ENCODE peak calls at places on chromosomes 16 and 17, in four cellular contexts. H is WTC11, N is SK-N-SH, R is K562. J is an unnamed sample.

GRCh38 chr16:61901689-61902088 is 134.5 kb downstream of the CDH8 start:
- DNase-seq in H (no peak), N (no peak), R (no peak), J (no peak)

GRCh38 chr17:18231156-18231555 is 5.7 kb downstream of the LLGL1 start:
- DNase-seq in H (no peak), N (no peak), R (no peak), J (no peak)

GRCh38 chr16:86398622-86399021 is 111.7 kb upstream of the FOXF1 start:
- DNase-seq in H (no peak), N (no peak), R (no peak), J (no peak)

GRCh38 chr17:40871316-40871715 is 4.3 kb upstream of the KRT12 start:
- DNase-seq in H (no peak), N (no peak), R (no peak), J (no peak)

GRCh38 chr16:81567987-81568748 is 123.6 kb downstream of the CMIP start:
- DNase-seq in H (no peak), N (no peak), R (no peak), J (no peak)

GRCh38 chr17:28907052-28907438 is 4.2 kb upstream of the DHRS13 start:
- DNase-seq in H (no peak), N (no peak), R (peak; percentile 65), J (no peak)

GRCh38 chr17:74519951-74520553 is 11.2 kb downstream of the CD300LB start:
- DNase-seq in H (no peak), N (no peak), R (no peak), J (no peak)

GRCh38 chr17:46009681-46010596 is 10.9 kb downstream of the STH start:
- DNase-seq in H (no peak), N (no peak), R (no peak), J (no peak)

GRCh38 chr17:17853811-17854527 is 17.2 kb upstream of the SREBF1 start:
- DNase-seq in H (no peak), N (no peak), R (no peak), J (no peak)

GRCh38 chr16:87924937-87925670 is 11.2 kb downstream of the CA5A start:
- DNase-seq in H (no peak), N (no peak), R (no peak), J (no peak)

GRCh38 chr17:78996781-78997201 is 12.8 kb downstream of the CANT1 start:
- DNase-seq in H (no peak), N (no peak), R (no peak), J (no peak)

GRCh38 chr17:57313276-57313835 is 57.0 kb downstream of the MSI2 start:
- DNase-seq in H (no peak), N (no peak), R (no peak), J (no peak)

DNA sequence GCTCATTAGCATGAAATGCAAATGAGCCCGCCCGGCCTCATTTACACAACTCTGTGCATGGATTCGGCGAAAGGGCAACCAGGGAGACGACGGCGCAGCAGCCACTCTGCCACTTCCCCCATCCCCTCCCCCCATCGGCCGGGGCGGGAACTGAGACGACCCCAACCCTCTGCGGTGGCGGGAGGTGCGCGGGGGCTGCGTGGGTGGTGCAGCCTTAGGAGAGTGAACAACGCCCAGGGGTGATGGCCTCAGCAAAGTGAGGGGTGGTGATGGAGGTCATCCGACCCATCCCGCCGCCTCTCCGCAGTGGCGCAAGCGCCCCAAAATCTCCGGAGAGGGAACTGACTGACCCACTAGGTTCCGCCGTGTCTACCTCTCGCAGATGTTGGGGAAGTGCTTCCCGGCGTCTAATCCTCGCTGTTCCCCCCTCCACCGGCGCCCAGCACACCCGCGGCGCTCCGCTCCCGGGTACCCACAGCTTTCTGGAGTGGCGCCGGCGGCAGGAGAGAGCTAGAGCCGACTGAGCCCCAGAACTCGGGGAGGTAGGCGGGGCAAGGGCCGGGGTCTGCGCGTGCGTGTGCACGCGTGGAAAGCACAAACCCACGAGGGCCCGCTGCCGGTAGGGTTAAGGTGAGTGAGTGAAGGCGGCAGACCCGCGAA is 1.4 kb upstream of the CACNA1G start:
- DNase-seq in H (peak; percentile 79), N (no peak), R (no peak), J (no peak)
- TF ChIP-seq USF1 in H (no peak), N (no peak), R (no peak), J (no peak)

DNA sequence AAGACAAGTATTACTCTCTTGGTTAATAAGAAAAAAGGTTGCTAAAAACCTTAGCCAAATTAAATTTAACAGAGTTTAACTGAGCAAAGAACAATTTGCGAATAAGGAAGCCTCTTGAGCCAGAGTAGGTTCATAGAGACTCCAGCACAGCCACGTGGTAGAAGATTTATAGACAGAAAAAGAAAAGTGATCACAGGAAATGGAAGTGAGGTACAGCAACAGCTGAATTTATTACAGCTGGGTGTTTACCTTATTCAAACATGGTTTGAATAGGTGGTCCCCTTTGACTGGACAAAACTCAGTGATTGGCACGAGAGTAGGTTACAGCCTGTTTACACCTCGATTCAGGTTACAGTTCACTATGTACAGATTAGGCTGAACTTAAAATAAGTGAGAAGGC is 3.3 kb upstream of the CCL15 start:
- DNase-seq in H (no peak), N (no peak), R (no peak), J (no peak)
- TF ChIP-seq USF1 in H (no peak), N (no peak), R (no peak), J (no peak)

DNA sequence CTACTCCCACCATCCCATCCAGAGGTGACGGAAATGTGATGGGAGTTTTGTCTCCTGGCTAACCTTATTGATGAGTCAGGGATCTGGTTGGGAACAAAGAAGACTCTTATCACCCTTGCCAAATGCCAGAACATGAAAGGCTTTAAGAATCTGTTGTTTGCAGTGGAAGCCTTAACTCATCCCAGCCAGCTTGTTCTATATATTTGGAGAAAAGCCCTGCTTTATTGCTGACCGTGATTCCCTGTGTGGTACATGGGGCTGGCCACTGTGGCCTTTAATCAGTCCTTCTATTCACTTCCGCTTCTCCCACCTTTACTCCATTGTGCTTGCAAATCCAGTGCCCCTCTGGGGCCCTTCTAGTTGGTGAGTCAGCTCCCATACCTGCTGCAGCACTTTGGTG is 156.6 kb downstream of the PHKB start:
- DNase-seq in H (no peak), N (no peak), R (no peak), J (no peak)
- TF ChIP-seq USF1 in H (no peak), N (no peak), R (no peak), J (no peak)

DNA sequence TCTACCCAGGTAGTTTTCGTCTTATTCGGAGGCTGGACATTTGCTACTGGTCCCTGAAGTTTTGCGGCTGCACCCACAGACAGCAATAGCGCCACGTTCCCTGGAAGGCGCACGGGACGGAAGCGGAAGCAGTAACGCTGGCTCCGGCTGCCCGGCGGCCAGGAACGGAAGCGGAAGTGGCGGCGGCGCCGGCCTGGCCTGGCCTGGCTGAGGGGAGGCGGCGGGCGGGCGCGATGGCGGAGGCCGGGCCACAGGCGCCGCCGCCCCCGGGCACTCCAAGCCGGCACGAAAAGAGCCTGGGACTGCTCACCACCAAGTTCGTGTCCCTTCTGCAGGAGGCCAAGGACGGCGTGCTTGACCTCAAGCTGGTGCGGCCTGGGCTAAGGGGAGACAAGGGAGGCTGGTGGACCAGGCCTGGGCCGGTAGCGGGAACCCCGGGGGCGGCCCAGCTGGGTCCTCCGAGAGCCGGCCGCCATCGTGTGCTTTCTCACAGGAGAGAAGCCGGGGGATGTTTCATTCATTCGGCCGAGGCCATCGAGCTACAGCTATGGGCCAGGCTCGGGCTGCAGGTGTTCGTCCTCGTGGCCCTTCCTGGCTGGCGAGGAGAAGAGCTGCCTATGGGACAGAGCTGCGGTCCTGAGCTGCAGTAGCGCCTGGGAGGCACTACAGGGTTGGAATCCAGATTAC is at the start of gene E2F4:
- DNase-seq in H (peak; percentile 86), N (peak; percentile 97), R (peak; percentile 90), J (peak; percentile 66)
- TF ChIP-seq USF1 in H (no peak), N (peak; percentile 40), R (peak; percentile 51), J (peak; percentile 7)

GRCh38 chr17:10125761-10126553 is 72.4 kb downstream of the GAS7 start:
- DNase-seq in H (no peak), N (no peak), R (no peak), J (no peak)

GRCh38 chr17:10130263-10130662 is 68.1 kb downstream of the GAS7 start:
- DNase-seq in H (no peak), N (no peak), R (no peak), J (no peak)

GRCh38 chr17:10126554-10127493 is 71.6 kb downstream of the GAS7 start:
- DNase-seq in H (no peak), N (peak; percentile 63), R (no peak), J (no peak)

GRCh38 chr17:10130733-10131132 is 67.7 kb downstream of the GAS7 start:
- DNase-seq in H (no peak), N (no peak), R (no peak), J (no peak)

GRCh38 chr17:10127819-10128375 is 70.5 kb downstream of the GAS7 start:
- DNase-seq in H (no peak), N (no peak), R (no peak), J (no peak)
- TF ChIP-seq USF1 in H (no peak), N (no peak), R (no peak), J (no peak)

GRCh38 chr16:30028438-30029093 is 2.5 kb downstream of the TLCD3B start:
- DNase-seq in H (peak; percentile 75), N (no peak), R (peak; percentile 82), J (no peak)
- TF ChIP-seq USF1 in H (peak; percentile 63), N (no peak), R (no peak), J (no peak)

J was measured in GM12878.